ENCODE peak calls at places on chromosomes 2 and 18, in five cellular contexts. T is AG04450, S is psoas muscle, A is colonic mucosa, Q is tibial nerve. K is an unnamed sample.

GRCh38 chr2:69597105-69597504 is 46.4 kb downstream of the AAK1 start:
- DNase-seq in A (no peak), T (no peak), S (no peak), Q (no peak), K (no peak)

GRCh38 chr2:230472619-230473018 is 56.6 kb downstream of the SP100 start:
- DNase-seq in A (no peak), Q (no peak), T (no peak), S (no peak), K (peak; percentile 11)

GRCh38 chr2:26344581-26345283 is 1.2 kb upstream of the SELENOI start:
- DNase-seq in S (no peak), Q (no peak), A (peak; percentile 36), T (no peak), K (peak; percentile 35)

GRCh38 chr2:134413430-134413829 is 159.6 kb downstream of the MGAT5 start:
- DNase-seq in S (no peak), A (no peak), T (no peak), Q (no peak), K (no peak)

GRCh38 chr2:240551288-240551687 is 6.5 kb downstream of the ANKMY1 start:
- DNase-seq in A (no peak), T (no peak), Q (no peak), S (no peak), K (no peak)

GRCh38 chr2:180657054-180657453 is 323.4 kb upstream of the UBE2E3 start:
- DNase-seq in Q (no peak), A (no peak), S (no peak), T (no peak), K (peak; percentile 9)

GRCh38 chr2:102049756-102050443 is 58.1 kb downstream of the IL1R2 start:
- DNase-seq in Q (peak; percentile 71), S (peak; percentile 67), A (peak; percentile 58), T (no peak), K (no peak)

GRCh38 chr2:127829845-127830246 is 18.9 kb upstream of the WDR33 start:
- DNase-seq in S (no peak), A (no peak), T (no peak), Q (no peak), K (no peak)

GRCh38 chr18:74303306-74303705 is 11.5 kb upstream of the CYB5A start:
- DNase-seq in Q (no peak), S (no peak), A (no peak), T (no peak), K (no peak)

GRCh38 chr18:4734021-4734420 is 278.9 kb upstream of the DLGAP1 start:
- DNase-seq in T (no peak), Q (no peak), S (no peak), A (no peak), K (no peak)

DNA sequence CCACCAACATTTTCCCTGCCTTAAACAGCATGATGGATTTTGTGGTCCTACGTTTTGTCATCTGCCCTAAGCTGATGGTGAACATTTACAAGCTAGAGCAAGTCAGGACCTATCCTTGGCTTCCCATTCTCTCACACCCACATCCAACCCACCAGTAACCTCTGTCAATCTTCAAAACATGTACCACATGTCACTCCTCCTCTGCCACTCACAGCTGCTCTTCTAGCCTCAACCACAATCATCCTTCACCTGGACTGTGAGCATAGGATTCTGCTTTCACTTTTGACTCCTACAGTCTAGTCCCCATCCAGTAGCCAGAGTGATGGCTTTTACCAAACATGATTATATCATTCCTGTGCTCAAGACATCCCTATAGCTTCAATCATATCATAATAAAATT is 279.8 kb upstream of the DLGAP1 start:
- DNase-seq in S (no peak), Q (no peak), A (no peak), T (no peak), K (no peak)
- H3K9me3 ChIP-seq in S (no peaks in the 10 kb centered on the region), Q (no peaks in the 10 kb centered on the region), A (no peaks in the 10 kb centered on the region), T (peaks cover 7% of the 10 kb centered on the region), K (no peaks in the 10 kb centered on the region)

DNA sequence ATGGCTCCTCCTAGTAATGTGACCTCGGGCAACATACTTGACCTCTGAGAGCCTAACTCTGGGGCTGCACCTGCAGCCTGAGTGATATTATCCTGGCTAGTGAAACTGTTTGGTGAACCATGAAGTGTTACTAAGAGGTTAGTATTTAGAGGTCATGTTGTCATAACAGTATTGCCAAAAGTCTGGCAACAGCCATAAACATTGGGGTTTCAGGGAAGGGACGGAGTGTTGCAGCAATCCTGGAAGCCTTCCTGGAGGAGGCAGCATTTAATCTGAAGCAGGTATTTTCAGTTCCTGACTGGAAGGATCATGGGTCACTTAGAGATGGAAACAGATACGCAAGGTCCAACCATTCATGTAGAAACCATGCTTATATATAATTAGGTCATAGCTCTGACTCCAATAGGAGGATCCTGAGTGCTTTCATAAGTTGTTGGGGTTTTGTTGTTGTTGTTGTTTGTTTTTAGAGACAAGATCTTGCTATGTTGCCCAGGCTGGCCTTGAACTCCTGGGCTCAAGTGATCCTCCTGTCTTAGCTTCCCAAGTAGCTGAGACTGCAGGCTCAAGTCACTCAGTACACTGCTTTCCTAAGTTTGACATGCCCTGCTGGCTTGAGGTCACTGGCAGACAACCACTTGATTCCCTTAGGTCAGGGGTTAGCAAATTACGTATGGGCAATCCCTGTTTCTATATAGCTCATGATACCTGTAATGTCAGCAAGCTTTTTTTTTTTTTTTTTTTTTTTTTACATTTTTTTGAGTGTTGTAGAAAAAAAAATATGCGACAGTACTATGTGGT is 21.4 kb downstream of the GPR39 start:
- DNase-seq in T (no peak), S (no peak), A (no peak), Q (no peak), K (no peak)
- H3K27ac ChIP-seq in T (peak overlapping the region; percentile 40), S (no peak overlapping the region), A (no peak overlapping the region), Q (no peak overlapping the region), K (peak overlapping the region; percentile 94)

DNA sequence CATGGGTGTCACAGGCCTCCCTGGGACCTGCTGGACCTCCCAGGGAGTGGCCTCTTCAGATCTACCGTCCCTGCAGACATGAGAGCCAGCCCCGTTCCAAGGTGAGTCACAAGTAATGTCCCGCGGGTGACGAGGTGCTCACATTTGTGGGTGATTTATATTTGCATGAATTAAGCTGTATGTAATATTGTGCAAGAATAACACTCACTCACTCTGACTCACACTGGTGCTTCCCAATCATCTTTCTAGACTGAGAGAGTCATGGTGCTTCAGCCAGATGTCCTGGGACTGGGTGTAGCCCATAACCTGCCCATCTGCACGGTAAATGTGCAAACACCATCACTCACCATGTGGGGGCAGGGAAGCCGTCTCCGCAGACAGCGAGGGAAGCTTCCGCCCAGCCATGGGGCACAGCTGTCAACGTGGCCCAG is 347.5 kb upstream of the SALL3 start:
- DNase-seq in T (no peak), Q (no peak), S (no peak), A (no peak), K (no peak)
- H3K9me3 ChIP-seq in T (peaks cover 84% of the 10 kb centered on the region), Q (no peaks in the 10 kb centered on the region), S (no peaks in the 10 kb centered on the region), A (no peaks in the 10 kb centered on the region), K (peaks cover 30% of the 10 kb centered on the region)

DNA sequence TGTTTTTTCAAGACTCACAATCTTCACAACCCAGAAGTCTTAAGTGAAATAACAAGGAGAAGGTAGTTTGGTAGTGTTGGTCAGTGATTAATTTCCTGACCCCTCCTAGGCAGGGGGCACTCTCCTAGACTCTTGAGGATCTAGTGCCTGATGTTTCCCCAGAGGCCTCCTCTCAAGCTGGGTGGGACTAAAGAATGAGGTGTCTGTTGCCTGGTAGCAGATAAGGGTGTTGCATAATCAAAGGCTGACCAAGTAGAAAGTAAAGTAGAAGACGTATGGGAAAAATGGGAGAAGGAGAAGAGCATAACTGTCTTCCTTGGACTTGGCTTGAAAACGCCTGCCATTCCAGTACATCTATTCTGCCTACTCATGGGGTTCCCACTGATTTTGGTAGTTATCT is 37.8 kb downstream of the VIT start:
- DNase-seq in S (no peak), Q (no peak), T (no peak), A (no peak), K (no peak)
- H3K27ac ChIP-seq in S (no peak overlapping the region), Q (peak overlapping the region; percentile 60), T (no peak overlapping the region), A (no peak overlapping the region), K (no peak overlapping the region)

K was measured in SJSA1.